ENCODE peak calls at places on chromosomes 3 and 15, in six cellular contexts. F is GM23338, Z is cardiac fibroblast, L is upper lobe of right lung, N is WTC11, E is spleen. P is an unnamed sample.

GRCh38 chr15:58070801-58071418 is 5.4 kb upstream of the ALDH1A2 start:
- DNase-seq in F (peak), Z (peak), L (peak), N (peak), E (peak), P (no peak)

GRCh38 chr3:77915341-77915740 is 875.4 kb downstream of the ROBO2 start:
- DNase-seq in F (no peak), Z (no peak), L (no peak), N (no peak), E (no peak), P (no peak)

GRCh38 chr15:63348392-63348791 is 33.3 kb downstream of the CA12 start:
- DNase-seq in F (no peak), Z (peak), L (peak), N (no peak), E (peak), P (no peak)

GRCh38 chr15:58545307-58546065 is 113.7 kb downstream of the LIPC start:
- DNase-seq in F (no peak), Z (no peak), L (peak), N (no peak), E (no peak), P (no peak)

GRCh38 chr3:138457863-138458735 is 23.7 kb downstream of the ESYT3 start:
- DNase-seq in F (no peak), Z (no peak), L (peak), N (no peak), E (peak), P (no peak)

GRCh38 chr3:129261850-129262249 is 12.4 kb downstream of the COPG1 start:
- DNase-seq in F (no peak), Z (no peak), L (no peak), N (no peak), E (no peak), P (peak)

GRCh38 chr15:89382288-89382687 is 47.7 kb upstream of the POLG start:
- DNase-seq in F (no peak), Z (no peak), L (no peak), N (no peak), E (no peak), P (no peak)

GRCh38 chr3:140822381-140823047 is 119.1 kb upstream of the SLC25A36 start:
- DNase-seq in F (peak), Z (no peak), L (no peak), N (no peak), E (no peak), P (no peak)

GRCh38 chr15:30670056-30670455 is 44.1 kb downstream of the ARHGAP11B start:
- DNase-seq in F (no peak), Z (peak), L (no peak), N (no peak), E (no peak), P (no peak)

GRCh38 chr3:112143251-112143650 is 10.2 kb upstream of the GCSAM start:
- DNase-seq in F (no peak), Z (no peak), L (no peak), N (no peak), E (no peak), P (no peak)

GRCh38 chr15:99017322-99017701 is 9.7 kb upstream of the PGPEP1L start:
- DNase-seq in F (no peak), Z (no peak), L (no peak), N (no peak), E (no peak), P (no peak)

GRCh38 chr3:69748503-69748902 is 9.2 kb downstream of the MITF start:
- DNase-seq in F (no peak), Z (no peak), L (no peak), N (no peak), E (no peak), P (no peak)

GRCh38 chr3:45411081-45411480 is 22.7 kb downstream of the LARS2 start:
- DNase-seq in F (no peak), Z (no peak), L (no peak), N (no peak), E (no peak), P (no peak)

GRCh38 chr3:172447611-172448579 is at the start of gene GHSR:
- DNase-seq in F (peak), Z (no peak), L (no peak), N (peak), E (no peak), P (peak)

GRCh38 chr15:29435811-29436210 is 166.2 kb upstream of the NSMCE3 start:
- DNase-seq in F (no peak), Z (no peak), L (no peak), N (no peak), E (no peak), P (no peak)

GRCh38 chr15:79430901-79431635 is 1.1 kb upstream of the MINAR1 start:
- DNase-seq in F (peak), Z (peak), L (no peak), N (no peak), E (no peak), P (no peak)

GRCh38 chr3:157347577-157348303 is 88.9 kb upstream of the PTX3 start:
- DNase-seq in F (peak), Z (no peak), L (no peak), N (peak), E (no peak), P (no peak)
- TF ChIP-seq CTCF in F (peak), Z (peak), L (no peak), N (peak), E (no peak), P (peak)

DNA sequence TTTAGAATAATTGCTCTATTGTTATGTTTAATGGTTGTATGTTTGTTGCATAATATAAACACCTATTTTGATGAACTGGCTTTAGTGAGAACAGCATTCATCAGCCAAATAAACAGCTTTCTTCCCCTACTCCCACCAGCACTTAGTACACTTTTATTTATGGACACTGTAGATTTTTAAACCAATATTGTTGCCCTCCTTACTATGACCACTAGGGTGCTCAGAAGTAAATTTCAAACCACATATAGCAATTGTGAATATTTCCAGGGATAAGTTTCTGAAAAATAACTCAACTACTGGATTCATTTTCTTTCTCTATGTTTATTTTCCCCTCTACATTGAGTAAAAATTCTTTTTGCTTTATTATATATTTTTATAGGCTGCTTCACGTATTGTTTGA is 84.7 kb upstream of the PTX3 start:
- DNase-seq in F (no peak), Z (no peak), L (no peak), N (no peak), E (no peak), P (no peak)
- TF ChIP-seq CTCF in F (no peak), Z (peak), L (peak), N (no peak), E (no peak), P (peak)

GRCh38 chr3:66501483-66502266 is 853 bp upstream of the LRIG1 start:
- DNase-seq in F (no peak), Z (no peak), L (no peak), N (no peak), E (no peak), P (no peak)
- TF ChIP-seq CTCF in F (peak), Z (peak), L (no peak), N (no peak), E (no peak), P (no peak)

DNA sequence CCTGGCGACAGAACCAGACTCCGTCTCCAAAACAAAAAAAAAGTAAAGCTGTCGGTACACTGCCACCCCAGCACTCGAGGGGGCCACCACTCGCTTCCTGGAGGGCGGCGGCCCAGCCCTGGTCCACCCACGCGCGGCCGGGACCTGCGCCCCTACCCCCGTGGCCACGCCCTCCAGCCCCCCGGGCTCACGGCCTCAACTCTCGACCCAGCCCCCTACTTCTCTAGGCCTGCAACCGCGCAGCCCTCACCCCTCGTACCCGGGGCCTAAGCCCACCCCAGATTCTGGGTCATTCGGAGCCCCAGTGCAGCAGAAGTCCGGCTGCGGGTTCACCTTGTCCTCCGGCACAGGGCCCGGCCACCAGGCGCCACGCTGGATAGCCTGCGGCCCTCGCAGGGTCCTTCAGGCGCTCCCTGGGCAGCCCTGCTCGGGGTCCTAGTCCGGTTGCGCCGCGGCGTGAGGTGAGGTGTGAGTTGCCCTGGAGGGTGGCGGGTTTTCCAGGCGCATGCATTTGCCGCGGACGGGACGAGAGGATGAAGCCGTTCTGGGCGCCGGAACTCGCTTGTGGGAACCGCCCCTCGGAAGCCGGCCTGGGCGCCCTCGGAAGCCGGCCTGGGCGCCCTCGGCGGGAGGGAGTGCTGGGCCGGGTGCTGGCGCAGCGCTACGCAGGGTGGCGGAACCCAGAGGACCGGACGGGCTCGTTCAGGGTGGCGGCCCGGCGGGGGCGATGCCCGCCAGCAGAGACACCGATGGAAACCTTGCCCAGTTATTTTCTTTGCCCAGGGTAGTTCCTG is 32.2 kb downstream of the SPINK8 start:
- DNase-seq in F (peak), Z (peak), L (peak), N (peak), E (peak), P (peak)
- TF ChIP-seq CTCF in F (no peak), Z (no peak), L (peak), N (no peak), E (peak), P (peak)

DNA sequence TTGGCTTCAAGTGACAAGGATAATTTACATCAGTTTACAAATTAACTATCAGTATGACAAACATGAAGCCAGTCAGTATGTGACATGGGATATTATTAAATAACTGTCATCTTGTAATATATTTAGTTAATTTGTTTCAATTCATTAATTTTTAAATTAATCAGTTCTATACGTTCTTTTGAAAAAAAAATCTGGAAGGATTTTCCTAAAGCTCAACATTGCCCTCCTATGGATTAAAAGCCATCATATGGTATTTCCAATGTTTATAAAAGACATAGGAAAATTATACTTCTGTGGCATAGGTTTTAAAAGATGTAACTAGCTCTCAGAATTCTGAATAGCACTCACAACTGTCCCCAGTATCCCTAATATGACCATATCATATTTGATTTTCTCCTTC is 134.4 kb downstream of the PLOD2 start:
- DNase-seq in F (no peak), Z (no peak), L (no peak), N (no peak), E (no peak), P (no peak)
- TF ChIP-seq CTCF in F (no peak), Z (no peak), L (no peak), N (no peak), E (no peak), P (peak)

GRCh38 chr15:101578443-101578894 is 73.7 kb downstream of the TM2D3 start:
- DNase-seq in F (peak), Z (peak), L (no peak), N (peak), E (no peak), P (no peak)
- TF ChIP-seq CTCF in F (peak), Z (peak), L (peak), N (peak), E (peak), P (peak)

DNA sequence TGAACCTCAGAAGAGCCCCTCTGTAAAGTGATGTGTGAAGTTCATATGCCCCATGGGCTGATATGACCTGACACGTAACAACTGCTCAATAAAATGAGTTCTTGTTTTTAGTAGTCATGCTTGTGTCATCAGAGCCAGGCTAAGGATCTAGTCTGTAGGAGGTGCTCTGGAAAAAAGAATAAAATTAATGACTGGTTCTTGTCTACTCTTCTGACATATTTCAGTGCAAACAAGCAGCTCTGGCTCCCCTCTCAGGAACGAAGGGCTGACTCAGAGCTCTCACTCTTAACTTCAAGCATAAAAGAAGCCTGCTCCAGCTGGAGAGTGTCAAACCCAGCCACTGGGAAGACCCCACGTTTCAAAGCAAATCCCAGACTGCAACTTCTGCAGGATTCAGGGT is 77.0 kb downstream of the LRIG1 start:
- DNase-seq in F (no peak), Z (peak), L (no peak), N (no peak), E (no peak), P (no peak)
- TF ChIP-seq CTCF in F (no peak), Z (no peak), L (no peak), N (no peak), E (no peak), P (no peak)

DNA sequence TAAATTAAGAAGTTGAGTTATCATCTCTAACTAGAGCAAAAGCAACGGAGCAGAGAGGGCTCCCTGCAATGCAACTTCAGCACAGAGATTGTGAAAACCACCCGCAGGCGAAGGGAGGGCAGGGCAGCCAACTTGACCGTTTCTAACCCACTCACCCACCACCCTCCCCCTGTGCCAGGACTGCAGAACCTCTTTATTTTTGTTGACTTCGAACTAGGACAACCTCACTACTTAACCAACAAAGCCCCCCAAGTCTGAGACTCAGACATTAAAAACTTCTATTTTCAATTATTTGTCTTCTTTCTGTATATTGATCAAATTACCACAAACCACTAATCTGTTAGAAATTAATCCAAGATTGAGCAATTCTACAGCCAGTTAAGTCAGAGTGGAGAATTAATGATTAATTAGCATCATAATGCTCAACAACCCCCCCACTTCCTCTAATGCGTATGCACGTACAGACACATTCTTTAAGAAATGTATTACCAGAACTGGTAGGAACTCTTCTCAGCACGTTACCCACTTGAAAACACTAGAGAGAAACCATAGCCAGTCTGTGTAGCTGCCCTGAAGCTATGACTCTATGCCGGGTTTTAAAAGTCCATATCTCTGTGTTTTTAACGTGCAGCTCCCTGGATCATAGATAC is 2.0 kb downstream of the MGLL start:
- DNase-seq in F (peak), Z (peak), L (peak), N (no peak), E (no peak), P (no peak)
- TF ChIP-seq CTCF in F (no peak), Z (peak), L (no peak), N (no peak), E (no peak), P (peak)

DNA sequence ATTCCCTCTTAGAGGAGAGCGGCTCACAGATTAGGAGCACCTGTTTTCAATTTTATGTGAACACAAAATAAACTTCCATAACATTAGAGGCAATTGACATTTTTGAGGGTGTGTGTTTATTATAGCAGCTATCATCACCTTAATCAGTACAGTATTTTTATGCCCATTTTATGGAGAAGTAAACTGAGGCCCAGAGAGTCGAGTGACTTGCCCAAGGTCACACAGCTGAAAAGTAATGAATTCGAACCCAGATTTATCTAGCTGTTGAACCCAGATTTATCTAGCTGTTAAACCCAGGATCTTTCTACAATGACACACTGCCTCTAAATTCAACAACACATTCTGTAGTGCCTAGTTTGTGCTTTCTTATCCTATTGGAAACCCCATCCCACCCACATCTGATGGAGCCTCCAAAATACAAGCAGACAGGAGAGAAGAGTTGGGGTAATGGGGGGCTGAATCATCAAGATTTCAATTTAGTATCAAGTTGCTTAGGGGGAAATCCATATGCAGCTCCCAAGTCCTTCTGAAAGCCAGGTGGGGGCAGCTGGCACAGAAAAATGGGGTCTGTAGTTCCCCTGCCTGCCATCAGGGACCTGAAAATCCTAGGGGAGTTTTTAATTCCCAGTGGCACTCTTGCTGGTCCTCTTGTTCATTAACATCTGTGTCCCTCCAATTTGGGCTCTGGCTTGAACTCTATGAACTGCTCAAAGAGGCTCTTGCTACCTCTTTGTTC is 50.4 kb upstream of the TRA2B start:
- DNase-seq in F (peak), Z (no peak), L (no peak), N (no peak), E (no peak), P (no peak)
- TF ChIP-seq CTCF in F (peak), Z (peak), L (no peak), N (no peak), E (no peak), P (peak)

GRCh38 chr3:104628185-104628789 is 738.4 kb upstream of the ALCAM start:
- DNase-seq in F (peak), Z (peak), L (no peak), N (no peak), E (no peak), P (no peak)
- TF ChIP-seq CTCF in F (peak), Z (peak), L (peak), N (no peak), E (peak), P (peak)

P was measured in chondrocyte.